ENCODE peak calls at places on chromosomes 16 and 17, in five cellular contexts. One of them, this sample, is unnamed.

GRCh38 chr16:64182985-64183384 is 938.9 kb downstream of the CDH11 start:
- DNase-seq in keratinocyte: no peak
- DNase-seq in cardiac muscle cell: no peak
- DNase-seq in transverse colon: no peak
- DNase-seq in Caco-2: no peak
- DNase-seq in this sample: peak

GRCh38 chr17:17134952-17135340 is 71.2 kb downstream of the PLD6 start:
- DNase-seq in keratinocyte: no peak
- DNase-seq in cardiac muscle cell: no peak
- DNase-seq in transverse colon: no peak
- DNase-seq in Caco-2: no peak
- DNase-seq in this sample: no peak

GRCh38 chr17:32795339-32795979 is 81.5 kb downstream of the MYO1D start:
- DNase-seq in keratinocyte: no peak
- DNase-seq in cardiac muscle cell: no peak
- DNase-seq in transverse colon: peak
- DNase-seq in Caco-2: peak
- DNase-seq in this sample: peak

GRCh38 chr16:27583634-27584033 is 33.7 kb downstream of the KATNIP start:
- DNase-seq in keratinocyte: no peak
- DNase-seq in cardiac muscle cell: no peak
- DNase-seq in transverse colon: no peak
- DNase-seq in Caco-2: no peak
- DNase-seq in this sample: no peak

GRCh38 chr17:66829883-66830282 is 5.0 kb upstream of the CACNG5 start:
- DNase-seq in keratinocyte: no peak
- DNase-seq in cardiac muscle cell: no peak
- DNase-seq in transverse colon: no peak
- DNase-seq in Caco-2: no peak
- DNase-seq in this sample: no peak

GRCh38 chr17:28160610-28161009 is 118.1 kb downstream of the NLK start:
- DNase-seq in keratinocyte: no peak
- DNase-seq in cardiac muscle cell: no peak
- DNase-seq in transverse colon: no peak
- DNase-seq in Caco-2: no peak
- DNase-seq in this sample: no peak

GRCh38 chr17:50939795-50940684 is 73.9 kb upstream of the TOB1 start:
- DNase-seq in keratinocyte: no peak
- DNase-seq in cardiac muscle cell: no peak
- DNase-seq in transverse colon: no peak
- DNase-seq in Caco-2: no peak
- DNase-seq in this sample: no peak

GRCh38 chr17:62689441-62690167 is 62.1 kb downstream of the MRC2 start:
- DNase-seq in keratinocyte: no peak
- DNase-seq in cardiac muscle cell: no peak
- DNase-seq in transverse colon: no peak
- DNase-seq in Caco-2: no peak
- DNase-seq in this sample: no peak

GRCh38 chr16:72858611-72859493 is 189.1 kb downstream of the ZFHX3 start:
- DNase-seq in keratinocyte: no peak
- DNase-seq in cardiac muscle cell: peak
- DNase-seq in transverse colon: no peak
- DNase-seq in Caco-2: no peak
- DNase-seq in this sample: peak

GRCh38 chr16:1014221-1014620 is 32.7 kb downstream of the SOX8 start:
- DNase-seq in keratinocyte: no peak
- DNase-seq in cardiac muscle cell: no peak
- DNase-seq in transverse colon: no peak
- DNase-seq in Caco-2: no peak
- DNase-seq in this sample: no peak

GRCh38 chr17:32546031-32546444 is 59.2 kb downstream of the CDK5R1 start:
- DNase-seq in keratinocyte: no peak
- DNase-seq in cardiac muscle cell: no peak
- DNase-seq in transverse colon: no peak
- DNase-seq in Caco-2: no peak
- DNase-seq in this sample: no peak

GRCh38 chr17:72185571-72185970 is 64.8 kb downstream of the SOX9 start:
- DNase-seq in keratinocyte: no peak
- DNase-seq in cardiac muscle cell: peak
- DNase-seq in transverse colon: no peak
- DNase-seq in Caco-2: no peak
- DNase-seq in this sample: no peak

GRCh38 chr17:76297436-76297835 is 10.6 kb downstream of the QRICH2 start:
- DNase-seq in keratinocyte: no peak
- DNase-seq in cardiac muscle cell: no peak
- DNase-seq in transverse colon: no peak
- DNase-seq in Caco-2: no peak
- DNase-seq in this sample: no peak

GRCh38 chr17:8122923-8123694 is 797 bp downstream of the HES7 start:
- DNase-seq in keratinocyte: no peak
- DNase-seq in cardiac muscle cell: no peak
- DNase-seq in transverse colon: no peak
- DNase-seq in Caco-2: no peak
- DNase-seq in this sample: no peak

GRCh38 chr17:35460354-35460851 is 11.8 kb upstream of the SLFN13 start:
- DNase-seq in keratinocyte: no peak
- DNase-seq in cardiac muscle cell: no peak
- DNase-seq in transverse colon: peak
- DNase-seq in Caco-2: peak
- DNase-seq in this sample: no peak

GRCh38 chr17:30197416-30197815 is 38.1 kb downstream of the SLC6A4 start:
- DNase-seq in keratinocyte: no peak
- DNase-seq in cardiac muscle cell: no peak
- DNase-seq in transverse colon: no peak
- DNase-seq in Caco-2: no peak
- DNase-seq in this sample: no peak

GRCh38 chr16:86768999-86769398 is 190.7 kb downstream of the FOXL1 start:
- DNase-seq in keratinocyte: no peak
- DNase-seq in cardiac muscle cell: no peak
- DNase-seq in transverse colon: no peak
- DNase-seq in Caco-2: no peak
- DNase-seq in this sample: no peak

GRCh38 chr17:50817838-50818237 is 17.5 kb upstream of the WFIKKN2 start:
- DNase-seq in keratinocyte: peak
- DNase-seq in cardiac muscle cell: no peak
- DNase-seq in transverse colon: no peak
- DNase-seq in Caco-2: peak
- DNase-seq in this sample: peak

GRCh38 chr17:39104046-39104445 is 47.4 kb downstream of the PLXDC1 start:
- DNase-seq in keratinocyte: no peak
- DNase-seq in cardiac muscle cell: peak
- DNase-seq in transverse colon: no peak
- DNase-seq in Caco-2: peak
- DNase-seq in this sample: peak

GRCh38 chr16:89552913-89553312 is 7.6 kb upstream of the RPL13 start:
- DNase-seq in keratinocyte: no peak
- DNase-seq in cardiac muscle cell: no peak
- DNase-seq in transverse colon: no peak
- DNase-seq in Caco-2: no peak
- DNase-seq in this sample: no peak

GRCh38 chr16:49698416-49698815 is 157.5 kb downstream of the ZNF423 start:
- DNase-seq in keratinocyte: no peak
- DNase-seq in cardiac muscle cell: peak
- DNase-seq in transverse colon: no peak
- DNase-seq in Caco-2: no peak
- DNase-seq in this sample: peak

GRCh38 chr17:17605747-17606083 is 14.2 kb upstream of the PEMT start:
- DNase-seq in keratinocyte: no peak
- DNase-seq in cardiac muscle cell: no peak
- DNase-seq in transverse colon: no peak
- DNase-seq in Caco-2: no peak
- DNase-seq in this sample: peak

GRCh38 chr17:61201211-61201610 is 198.4 kb upstream of the TBX2 start:
- DNase-seq in keratinocyte: no peak
- DNase-seq in cardiac muscle cell: peak
- DNase-seq in transverse colon: no peak
- DNase-seq in Caco-2: no peak
- DNase-seq in this sample: peak

GRCh38 chr17:68184816-68185436 is 62.9 kb upstream of the AMZ2 start:
- DNase-seq in keratinocyte: no peak
- DNase-seq in cardiac muscle cell: no peak
- DNase-seq in transverse colon: no peak
- DNase-seq in Caco-2: no peak
- DNase-seq in this sample: no peak

GRCh38 chr16:69443809-69444611 is 19.6 kb downstream of the CYB5B start:
- DNase-seq in keratinocyte: no peak
- DNase-seq in cardiac muscle cell: peak
- DNase-seq in transverse colon: peak
- DNase-seq in Caco-2: no peak
- DNase-seq in this sample: peak

DNA sequence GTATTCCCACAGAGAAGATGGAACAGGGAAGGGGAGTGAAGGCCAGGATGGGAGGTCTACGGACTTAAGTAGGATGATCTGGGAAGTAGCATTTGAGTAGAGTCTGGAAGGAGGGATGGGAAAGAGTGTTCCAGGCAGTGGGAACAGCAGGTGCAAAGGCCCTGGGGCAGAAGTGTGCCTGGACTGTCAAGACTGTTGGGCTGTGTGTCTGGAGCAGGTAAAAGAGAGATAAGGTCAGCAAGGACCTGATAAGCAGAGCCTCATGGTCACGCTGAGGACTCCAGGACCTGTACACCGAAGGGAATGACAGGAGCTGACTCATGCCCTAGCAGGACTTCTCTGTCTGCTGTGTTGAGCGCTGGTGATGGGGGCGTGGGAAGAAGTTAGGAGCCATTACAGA is 723 bp upstream of the CARD14 start:
- DNase-seq in keratinocyte: no peak
- DNase-seq in cardiac muscle cell: no peak
- DNase-seq in transverse colon: no peak
- DNase-seq in Caco-2: no peak
- DNase-seq in this sample: no peak
- TF ChIP-seq CTCF in keratinocyte: no peak
- TF ChIP-seq CTCF in cardiac muscle cell: no peak
- TF ChIP-seq CTCF in transverse colon: no peak
- TF ChIP-seq CTCF in Caco-2: no peak
- TF ChIP-seq CTCF in this sample: no peak

GRCh38 chr17:56833023-56833811 is 503 bp downstream of the C17orf67 start:
- DNase-seq in keratinocyte: no peak
- DNase-seq in cardiac muscle cell: peak
- DNase-seq in transverse colon: peak
- DNase-seq in Caco-2: peak
- DNase-seq in this sample: peak

GRCh38 chr17:56834380-56835258 is 668 bp downstream of the DGKE start:
- DNase-seq in keratinocyte: no peak
- DNase-seq in cardiac muscle cell: peak
- DNase-seq in transverse colon: peak
- DNase-seq in Caco-2: peak
- DNase-seq in this sample: peak

GRCh38 chr17:56833812-56834379 is at the start of the genes C17orf67 and DGKE:
- DNase-seq in keratinocyte: peak
- DNase-seq in cardiac muscle cell: peak
- DNase-seq in transverse colon: peak
- DNase-seq in Caco-2: peak
- DNase-seq in this sample: peak

GRCh38 chr17:56832446-56832845 is 1.3 kb downstream of the C17orf67 start:
- DNase-seq in keratinocyte: no peak
- DNase-seq in cardiac muscle cell: no peak
- DNase-seq in transverse colon: no peak
- DNase-seq in Caco-2: no peak
- DNase-seq in this sample: no peak

GRCh38 chr17:56835259-56835575 is 1.3 kb downstream of the DGKE start:
- DNase-seq in keratinocyte: no peak
- DNase-seq in cardiac muscle cell: no peak
- DNase-seq in transverse colon: no peak
- DNase-seq in Caco-2: no peak
- DNase-seq in this sample: no peak
- H3K4me3 ChIP-seq in keratinocyte: peak
- H3K4me3 ChIP-seq in cardiac muscle cell: peak
- H3K4me3 ChIP-seq in transverse colon: peak
- H3K4me3 ChIP-seq in Caco-2: peak
- H3K4me3 ChIP-seq in this sample: peak

GRCh38 chr17:77962349-77962748 is 3.8 kb downstream of the TNRC6C start:
- DNase-seq in keratinocyte: no peak
- DNase-seq in cardiac muscle cell: no peak
- DNase-seq in transverse colon: no peak
- DNase-seq in Caco-2: no peak
- DNase-seq in this sample: no peak

GRCh38 chr17:77963441-77963840 is 4.9 kb downstream of the TNRC6C start:
- DNase-seq in keratinocyte: no peak
- DNase-seq in cardiac muscle cell: peak
- DNase-seq in transverse colon: peak
- DNase-seq in Caco-2: no peak
- DNase-seq in this sample: peak

GRCh38 chr17:77959926-77960521 is 1.5 kb downstream of the TNRC6C start:
- DNase-seq in keratinocyte: no peak
- DNase-seq in cardiac muscle cell: peak
- DNase-seq in transverse colon: no peak
- DNase-seq in Caco-2: no peak
- DNase-seq in this sample: peak

GRCh38 chr17:77959216-77959925 is 868 bp downstream of the TNRC6C start:
- DNase-seq in keratinocyte: no peak
- DNase-seq in cardiac muscle cell: peak
- DNase-seq in transverse colon: peak
- DNase-seq in Caco-2: peak
- DNase-seq in this sample: peak

DNA sequence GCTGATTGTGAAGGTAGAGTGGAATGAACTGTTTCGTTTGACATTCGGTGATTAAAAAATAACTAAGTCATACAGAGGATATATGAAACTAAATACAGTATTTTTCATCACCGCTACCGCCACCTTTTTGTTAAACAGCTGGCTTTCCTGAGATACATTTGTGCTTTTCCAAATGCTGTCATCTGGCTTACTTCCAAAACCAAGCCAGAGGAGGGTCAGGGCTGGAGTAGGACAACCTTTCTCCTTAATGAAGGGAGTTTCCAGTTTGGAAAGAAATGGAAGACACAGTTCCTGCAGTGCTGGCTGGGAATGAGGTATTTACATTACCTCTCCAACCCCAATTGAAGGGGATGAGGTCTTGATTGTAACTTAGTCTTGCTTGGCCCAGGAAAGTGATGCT is 3.2 kb downstream of the TNRC6C start:
- DNase-seq in keratinocyte: no peak
- DNase-seq in cardiac muscle cell: peak
- DNase-seq in transverse colon: no peak
- DNase-seq in Caco-2: no peak
- DNase-seq in this sample: no peak
- TF ChIP-seq CTCF in keratinocyte: no peak
- TF ChIP-seq CTCF in cardiac muscle cell: no peak
- TF ChIP-seq CTCF in transverse colon: no peak
- TF ChIP-seq CTCF in Caco-2: no peak
- TF ChIP-seq CTCF in this sample: no peak

DNA sequence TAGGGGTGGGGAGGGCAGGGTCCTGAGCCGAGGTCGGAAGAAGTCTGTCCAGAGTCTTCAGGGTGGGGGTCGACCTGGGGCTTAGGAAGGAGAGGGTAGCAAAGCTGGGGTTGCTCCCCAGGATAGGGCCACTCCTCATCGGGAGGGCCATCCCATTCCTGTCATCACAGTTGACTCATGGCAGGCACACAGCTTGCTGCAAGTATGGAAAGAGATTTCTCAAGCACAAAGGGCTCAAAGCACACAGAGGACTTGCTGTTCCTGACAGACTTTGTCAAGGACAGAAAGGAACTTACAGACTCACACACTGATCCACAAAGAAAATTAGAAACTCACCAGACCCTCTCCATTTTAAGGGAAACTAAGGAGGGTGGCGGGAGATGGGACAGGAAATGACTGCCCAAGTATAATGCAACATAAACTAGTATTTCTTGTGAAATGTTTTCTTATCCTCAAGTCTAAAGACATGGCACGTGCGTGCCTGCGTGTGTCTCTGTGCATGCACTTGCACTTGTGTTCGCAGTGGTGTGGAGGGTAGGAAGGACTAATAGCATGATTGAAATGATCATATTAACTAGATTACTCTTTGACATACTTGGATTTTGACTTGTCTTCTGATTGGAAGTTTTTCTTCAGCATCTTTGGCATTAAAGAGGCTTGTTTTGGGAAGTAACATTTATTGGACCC is 2.4 kb downstream of the AOC2 start:
- DNase-seq in keratinocyte: no peak
- DNase-seq in cardiac muscle cell: peak
- DNase-seq in transverse colon: no peak
- DNase-seq in Caco-2: no peak
- DNase-seq in this sample: peak
- H3K4me3 ChIP-seq in keratinocyte: no peak
- H3K4me3 ChIP-seq in cardiac muscle cell: no peak
- H3K4me3 ChIP-seq in transverse colon: no peak
- H3K4me3 ChIP-seq in Caco-2: no peak
- H3K4me3 ChIP-seq in this sample: no peak